ENCODE peak calls at places on chromosomes 7 and 10, in four cellular contexts. C is A549, Q is GM12878, R is K562. V is an unnamed sample.

GRCh38 chr7:157432541-157432956 is 95.7 kb downstream of the DNAJB6 start:
- DNase-seq in R (peak; percentile 84), Q (no peak), C (peak; percentile 78), V (peak; percentile 68)

GRCh38 chr10:70132098-70133029 is at the start of gene AIFM2:
- DNase-seq in Q (no peak), C (peak; percentile 92), R (peak; percentile 85), V (peak; percentile 61)

GRCh38 chr7:102434039-102434481 is 685 bp downstream of the ORAI2 start:
- DNase-seq in Q (no peak), C (peak; percentile 41), R (no peak), V (peak; percentile 44)

GRCh38 chr7:113698556-113699220 is 220.1 kb downstream of the PPP1R3A start:
- DNase-seq in C (no peak), R (peak; percentile 40), Q (no peak), V (peak; percentile 39)

GRCh38 chr10:114663631-114664030 is 5.6 kb upstream of the ABLIM1 start:
- DNase-seq in R (no peak), C (no peak), Q (no peak), V (no peak)

GRCh38 chr7:5550831-5551230 is 127.2 kb upstream of the TNRC18 start:
- DNase-seq in Q (no peak), R (no peak), C (no peak), V (no peak)

GRCh38 chr7:3482147-3482921 is 181.3 kb downstream of the SDK1 start:
- DNase-seq in Q (no peak), C (peak; percentile 31), R (peak; percentile 38), V (peak; percentile 35)

GRCh38 chr10:76282122-76283030 is 851.0 kb downstream of the LRMDA start:
- DNase-seq in C (no peak), Q (no peak), R (no peak), V (peak; percentile 69)

GRCh38 chr10:95276367-95277200 is 14.2 kb downstream of the PDLIM1 start:
- DNase-seq in C (no peak), Q (no peak), R (peak; percentile 43), V (no peak)

GRCh38 chr7:56218510-56218909 is 102.3 kb upstream of the NUPR2 start:
- DNase-seq in Q (no peak), C (no peak), R (no peak), V (no peak)

GRCh38 chr7:28605427-28605826 is 193.1 kb downstream of the CREB5 start:
- DNase-seq in Q (no peak), C (no peak), R (no peak), V (no peak)

GRCh38 chr10:69004821-69005220 is 16.2 kb downstream of the KIFBP start:
- DNase-seq in C (peak; percentile 35), Q (no peak), R (peak; percentile 56), V (peak; percentile 73)

GRCh38 chr7:2138146-2138765 is 94.5 kb downstream of the MAD1L1 start:
- DNase-seq in R (no peak), C (no peak), Q (peak; percentile 25), V (no peak)

GRCh38 chr10:80552151-80552646 is 14.5 kb downstream of the SH2D4B start:
- DNase-seq in Q (no peak), C (no peak), R (no peak), V (no peak)

GRCh38 chr7:104901239-104901638 is 112.8 kb upstream of the KMT2E start:
- DNase-seq in C (no peak), R (no peak), Q (no peak), V (no peak)
- TF ChIP-seq ELK1 in C (no peak), R (no peak), Q (no peak), V (no peak)

DNA sequence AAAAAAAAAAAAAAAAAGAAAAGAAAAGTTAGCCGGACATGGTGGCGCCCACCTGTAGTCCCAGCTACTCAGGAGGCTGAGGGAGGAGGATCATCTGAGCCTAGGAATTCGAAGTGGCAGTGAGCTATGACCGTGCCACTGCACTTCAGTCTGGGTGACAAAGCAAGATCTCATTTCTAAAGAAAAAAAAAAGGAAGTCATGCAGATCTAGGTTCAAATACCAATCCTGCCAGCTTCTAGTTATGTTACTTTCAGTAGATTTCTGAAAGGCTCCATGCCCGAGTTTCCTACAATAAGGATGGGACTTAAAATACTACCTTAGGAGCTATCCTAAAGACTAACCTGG is 4.5 kb downstream of the ZC3HAV1 start:
- DNase-seq in Q (no peak), C (no peak), R (no peak), V (no peak)
- TF ChIP-seq ELK1 in Q (no peak), C (no peak), R (no peak), V (no peak)

GRCh38 chr10:74453151-74453550 is 302.1 kb downstream of the ADK start:
- DNase-seq in R (no peak), Q (no peak), C (no peak), V (no peak)
- TF ChIP-seq ELK1 in R (no peak), Q (no peak), C (no peak), V (no peak)

DNA sequence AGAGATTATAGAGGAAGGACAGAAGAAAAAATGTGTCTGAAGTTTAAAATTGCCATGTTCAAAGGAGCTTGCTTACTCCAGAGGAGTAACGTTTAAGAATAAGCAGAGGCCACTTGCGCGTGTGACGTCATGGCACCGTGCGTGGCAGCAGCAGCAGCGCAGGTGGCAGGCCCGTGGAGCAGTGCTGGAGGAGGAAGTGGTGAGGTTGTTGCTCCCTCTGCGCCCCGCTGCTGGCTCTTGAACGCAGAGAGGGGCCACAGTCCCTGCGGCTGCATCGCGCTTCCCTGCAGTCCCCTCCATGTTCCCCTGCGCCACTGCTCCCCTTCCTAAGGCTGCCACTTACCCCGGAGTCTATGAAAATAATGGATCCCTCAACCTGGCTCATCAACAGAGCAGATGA is 37.5 kb downstream of the GDI2 start:
- DNase-seq in Q (no peak), C (no peak), R (no peak), V (no peak)
- TF ChIP-seq ELK1 in Q (no peak), C (no peak), R (no peak), V (no peak)

GRCh38 chr10:87177-88080 is 38.3 kb upstream of the TUBB8 start:
- DNase-seq in Q (no peak), R (peak; percentile 80), C (no peak), V (no peak)

GRCh38 chr10:91313-91712 is 42.2 kb upstream of the TUBB8 start:
- DNase-seq in C (no peak), R (no peak), Q (no peak), V (no peak)

GRCh38 chr10:90161-90560 is 41.1 kb upstream of the TUBB8 start:
- DNase-seq in C (no peak), R (no peak), Q (no peak), V (no peak)

GRCh38 chr10:86031-86430 is 36.9 kb upstream of the TUBB8 start:
- DNase-seq in Q (no peak), R (no peak), C (no peak), V (no peak)

GRCh38 chr10:88253-88652 is 39.2 kb upstream of the TUBB8 start:
- DNase-seq in C (no peak), Q (no peak), R (no peak), V (no peak)
- TF ChIP-seq ELK1 in C (no peak), Q (no peak), R (no peak), V (no peak)